ENCODE peak calls at places on chromosome 12, in four cellular contexts. U is posterior vena cava; W is activated CD8-positive, alpha-beta T cell treated with anti-CD3 and anti-CD28 coated beads for 36 hours; H is cardiac septum. P is an unnamed sample.

GRCh38 chr12:106227641-106228319 is 20.0 kb downstream of the CKAP4 start:
- DNase-seq in U (peak), W (peak), H (peak), P (no peak)

GRCh38 chr12:65140738-65141137 is 19.6 kb upstream of the WIF1 start:
- DNase-seq in U (no peak), W (no peak), H (no peak), P (no peak)

GRCh38 chr12:44654641-44655625 is 221.2 kb downstream of the NELL2 start:
- DNase-seq in U (no peak), W (peak), H (no peak), P (no peak)

GRCh38 chr12:110763578-110763977 is 20.9 kb upstream of the PPP1CC start:
- DNase-seq in U (no peak), W (no peak), H (no peak), P (no peak)

GRCh38 chr12:13273097-13273496 is 76.6 kb downstream of the EMP1 start:
- DNase-seq in U (no peak), W (no peak), H (no peak), P (no peak)

GRCh38 chr12:111596985-111597730 is 2.0 kb downstream of the ATXN2 start:
- DNase-seq in U (no peak), W (peak), H (no peak), P (no peak)

GRCh38 chr12:130491421-130492357 is 154.0 kb downstream of the PIWIL1 start:
- DNase-seq in U (no peak), W (no peak), H (no peak), P (no peak)

GRCh38 chr12:64029013-64029857 is 184.7 kb downstream of the SRGAP1 start:
- DNase-seq in U (no peak), W (no peak), H (no peak), P (no peak)

GRCh38 chr12:12776261-12776660 is 9.2 kb upstream of the APOLD1 start:
- DNase-seq in U (no peak), W (no peak), H (no peak), P (no peak)

GRCh38 chr12:119613319-119613936 is 19.9 kb downstream of the TMEM233 start:
- DNase-seq in U (no peak), W (no peak), H (no peak), P (no peak)

GRCh38 chr12:118370601-118371000 is 2.1 kb downstream of the TAOK3 start:
- DNase-seq in U (no peak), W (no peak), H (no peak), P (no peak)

GRCh38 chr12:106736051-106736957 is 38.2 kb upstream of the RIC8B start:
- DNase-seq in U (no peak), W (peak), H (no peak), P (no peak)

GRCh38 chr12:68109444-68110217 is 49.9 kb downstream of the IFNG start:
- DNase-seq in U (no peak), W (no peak), H (no peak), P (no peak)

GRCh38 chr12:50933459-50934124 is 18.8 kb upstream of the HIGD1C start:
- DNase-seq in U (no peak), W (no peak), H (no peak), P (no peak)

GRCh38 chr12:128903231-128903630 is 50.0 kb downstream of the GLT1D1 start:
- DNase-seq in U (no peak), W (no peak), H (no peak), P (no peak)

P was measured in mesenteric fat pad.